ENCODE peak calls at places on chromosomes 16 and 17, in seven cellular contexts. I is HL-60; T is A549; K is CD8-positive, alpha-beta T cell; W is psoas muscle; O is endothelial cell of umbilical vein; Z is heart left ventricle. E is an unnamed sample.

GRCh38 chr17:2041561-2042354 is at the start of gene OVCA2:
- DNase-seq in I (peak; percentile 79), T (peak; percentile 96), K (peak; percentile 96), W (peak; percentile 97), O (peak; percentile 93), Z (peak; percentile 95), E (peak; percentile 95)

GRCh38 chr17:13961262-13961661 is 108.0 kb upstream of the COX10 start:
- DNase-seq in I (no peak), T (no peak), K (no peak), W (no peak), O (no peak), Z (no peak), E (peak; percentile 14)

GRCh38 chr16:73025111-73025505 is 22.8 kb downstream of the ZFHX3 start:
- DNase-seq in I (no peak), T (no peak), K (no peak), W (no peak), O (no peak), Z (peak; percentile 42), E (no peak)

GRCh38 chr17:64622931-64623654 is 39.0 kb downstream of the SMURF2 start:
- DNase-seq in I (no peak), T (peak; percentile 61), K (no peak), W (no peak), O (peak; percentile 97), Z (no peak), E (peak; percentile 90)

GRCh38 chr17:14197582-14197981 is 39.1 kb downstream of the CDRT15 start:
- DNase-seq in I (no peak), T (no peak), K (no peak), W (no peak), O (no peak), Z (no peak), E (no peak)

GRCh38 chr17:7903154-7904103 is 12.7 kb downstream of the RNF227 start:
- DNase-seq in I (no peak), T (no peak), K (no peak), W (no peak), O (no peak), Z (no peak), E (peak; percentile 66)

GRCh38 chr16:50731130-50731988 is 10.5 kb upstream of the CYLD start:
- DNase-seq in I (no peak), T (no peak), K (no peak), W (no peak), O (no peak), Z (no peak), E (no peak)

GRCh38 chr17:79930786-79931516 is 91.7 kb upstream of the CBX4 start:
- DNase-seq in I (no peak), T (no peak), K (no peak), W (no peak), O (no peak), Z (no peak), E (no peak)

GRCh38 chr16:64445649-64446048 is 676.2 kb downstream of the CDH11 start:
- DNase-seq in I (no peak), T (no peak), K (no peak), W (no peak), O (no peak), Z (no peak), E (no peak)

GRCh38 chr16:74480150-74481029 is 59.1 kb upstream of the CLEC18B start:
- DNase-seq in I (no peak), T (peak; percentile 89), K (no peak), W (no peak), O (no peak), Z (peak; percentile 13), E (peak; percentile 83)

GRCh38 chr17:22300177-22300576 is 607.9 kb downstream of the KCNJ18 start:
- DNase-seq in I (no peak), T (no peak), K (no peak), W (no peak), O (no peak), Z (no peak), E (no peak)

GRCh38 chr16:25256821-25257503 is 683 bp downstream of the ZKSCAN2 start:
- DNase-seq in I (peak; percentile 28), T (peak; percentile 22), K (no peak), W (no peak), O (no peak), Z (no peak), E (peak; percentile 10)

DNA sequence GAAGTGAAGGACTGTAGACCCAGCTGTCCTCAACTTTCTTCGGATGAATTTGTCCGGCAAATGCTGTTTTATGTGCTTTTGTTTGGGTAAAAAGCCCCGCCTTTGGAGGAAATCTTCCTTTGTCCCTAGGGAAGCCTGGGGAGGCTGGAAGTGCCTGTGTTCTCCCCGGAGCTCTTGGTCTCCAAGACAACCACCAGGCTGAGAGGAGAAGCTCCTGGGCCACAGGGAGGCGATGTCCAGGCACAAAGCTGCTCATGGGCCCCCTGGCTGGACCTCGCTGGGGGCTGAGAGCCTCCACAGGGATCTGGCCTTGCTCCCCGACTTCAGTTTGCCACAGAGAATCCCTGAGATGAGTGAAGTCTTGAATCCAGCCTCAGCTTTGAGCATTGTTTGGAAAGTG is 293.1 kb upstream of the N4BP1 start:
- DNase-seq in I (no peak), T (no peak), K (no peak), W (no peak), O (no peak), Z (no peak), E (no peak)
- TF ChIP-seq CTCF in I (no peak), T (no peak), K (no peak), W (no peak), O (no peak), Z (no peak), E (no peak)

GRCh38 chr16:7404217-7404616 is 71.6 kb downstream of the RBFOX1 start:
- DNase-seq in I (no peak), T (no peak), K (no peak), W (no peak), O (no peak), Z (no peak), E (no peak)

GRCh38 chr16:7398536-7398935 is 65.9 kb downstream of the RBFOX1 start:
- DNase-seq in I (no peak), T (no peak), K (no peak), W (no peak), O (no peak), Z (no peak), E (no peak)

GRCh38 chr16:7397901-7398300 is 65.3 kb downstream of the RBFOX1 start:
- DNase-seq in I (no peak), T (no peak), K (no peak), W (no peak), O (no peak), Z (no peak), E (no peak)

GRCh38 chr16:7399296-7399695 is 66.7 kb downstream of the RBFOX1 start:
- DNase-seq in I (no peak), T (no peak), K (no peak), W (no peak), O (no peak), Z (no peak), E (no peak)

DNA sequence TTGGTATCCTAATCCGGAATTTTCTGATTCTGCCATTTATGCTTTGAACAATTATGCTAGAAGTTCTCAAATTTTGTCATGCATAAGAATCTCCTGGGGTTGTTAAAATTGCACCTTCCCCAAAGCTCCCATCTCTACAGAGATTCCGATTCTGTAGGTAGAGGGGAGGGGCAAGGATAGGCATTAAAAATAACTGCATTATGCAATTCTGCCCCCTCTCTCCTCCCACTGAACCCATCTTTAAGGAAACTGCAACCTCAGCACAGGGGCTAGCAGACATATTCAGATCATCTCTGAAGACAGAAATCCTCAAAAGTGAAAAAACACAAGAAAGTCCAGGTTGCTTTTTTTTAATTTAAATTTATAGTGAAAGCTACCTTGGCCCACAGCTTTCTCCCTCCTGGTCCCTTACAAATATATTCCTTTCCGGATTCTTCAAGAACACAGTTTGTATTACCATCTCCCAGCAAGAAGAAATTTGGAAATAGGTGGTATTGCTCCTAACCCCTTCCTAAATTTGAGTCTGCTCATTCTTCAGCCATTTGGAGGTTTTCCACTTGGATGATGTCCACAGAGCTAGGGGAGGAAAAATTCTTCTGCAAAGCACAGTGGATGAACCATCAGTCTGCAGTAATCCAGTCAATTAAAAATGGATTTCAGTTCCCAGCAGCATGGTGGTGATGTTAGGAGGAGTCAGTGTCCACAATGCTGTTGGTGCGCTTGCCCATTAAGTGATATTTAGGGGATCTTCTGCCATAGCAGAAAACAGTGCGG is 67.7 kb downstream of the RBFOX1 start:
- DNase-seq in I (no peak), T (no peak), K (no peak), W (no peak), O (no peak), Z (no peak), E (no peak)
- H3K4me3 ChIP-seq in I (no peak overlapping the region), T (no peak overlapping the region), K (no peak overlapping the region), W (no peak overlapping the region), O (no peak overlapping the region), Z (no peak overlapping the region), E (no peak overlapping the region)

GRCh38 chr16:48052731-48053130 is 103.1 kb downstream of the ABCC12 start:
- DNase-seq in I (no peak), T (no peak), K (no peak), W (no peak), O (no peak), Z (no peak), E (no peak)

GRCh38 chr16:48054881-48055601 is 100.8 kb downstream of the ABCC12 start:
- DNase-seq in I (peak; percentile 29), T (peak; percentile 66), K (no peak), W (peak; percentile 59), O (peak; percentile 45), Z (peak; percentile 32), E (peak; percentile 72)

GRCh38 chr16:48050871-48051270 is 104.9 kb downstream of the ABCC12 start:
- DNase-seq in I (no peak), T (no peak), K (no peak), W (no peak), O (no peak), Z (no peak), E (no peak)

GRCh38 chr16:48049832-48050231 is 106.0 kb downstream of the ABCC12 start:
- DNase-seq in I (no peak), T (no peak), K (no peak), W (no peak), O (no peak), Z (no peak), E (no peak)

DNA sequence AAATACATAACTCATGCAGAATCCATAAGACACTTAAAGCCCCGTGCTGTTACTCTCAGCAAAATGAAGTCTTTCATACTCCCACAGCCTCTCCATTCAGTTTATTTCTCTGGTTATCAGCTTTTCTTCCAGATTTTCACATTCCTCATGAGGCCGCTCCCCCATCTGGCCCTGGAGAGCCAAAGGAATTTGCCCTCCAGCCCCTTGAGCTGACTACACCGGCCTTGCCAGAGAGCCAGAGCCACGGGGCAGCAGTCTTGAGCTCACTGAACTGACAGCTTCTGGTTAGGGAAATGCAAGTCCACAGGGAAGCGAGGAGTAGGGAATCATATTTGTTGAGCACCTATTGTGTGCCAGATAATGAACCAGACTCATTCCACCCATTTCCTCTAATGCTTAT is 102.4 kb downstream of the ABCC12 start:
- DNase-seq in I (no peak), T (no peak), K (no peak), W (no peak), O (peak; percentile 2), Z (no peak), E (peak; percentile 27)
- TF ChIP-seq CTCF in I (no peak), T (no peak), K (no peak), W (no peak), O (no peak), Z (no peak), E (no peak)

DNA sequence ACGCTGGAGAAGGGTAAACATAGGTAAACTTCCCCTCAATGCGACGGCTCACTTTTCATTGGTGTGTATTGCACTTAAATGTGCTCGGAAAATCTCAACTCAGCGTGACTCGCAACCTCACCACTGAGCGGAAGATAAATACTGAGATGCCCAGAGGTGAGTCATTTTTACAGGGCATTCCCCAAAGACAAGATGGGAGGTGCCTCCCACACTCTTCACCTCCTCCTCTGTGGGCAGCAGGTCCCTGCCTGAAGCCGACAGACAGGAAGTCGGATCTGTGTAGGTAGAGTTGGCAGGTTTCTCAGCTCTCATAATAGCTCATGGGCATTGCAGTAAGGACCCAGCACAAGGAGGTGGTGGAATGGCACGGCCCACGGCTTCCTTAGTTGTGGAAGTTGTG is 274.6 kb upstream of the HSBP1 start:
- DNase-seq in I (no peak), T (peak; percentile 4), K (no peak), W (no peak), O (no peak), Z (no peak), E (peak; percentile 94)
- H3K4me3 ChIP-seq in I (no peak overlapping the region), T (no peak overlapping the region), K (no peak overlapping the region), W (no peak overlapping the region), O (no peak overlapping the region), Z (no peak overlapping the region), E (no peak overlapping the region)